ENCODE peak calls at places on chromosome 5, in ten cellular contexts. Q is uterus, C is prostate gland, U is lower leg skin, Y is stomach, E is heart left ventricle, P is gastrocnemius medialis, S is HCT116, N is erythroblast, D is tibial nerve. X is an unnamed sample.

GRCh38 chr5:78553991-78554390 is 94.6 kb downstream of the LHFPL2 start:
- DNase-seq in Y (no peak), U (no peak), D (no peak), N (no peak), S (no peak), C (no peak), Q (no peak), E (no peak), P (no peak), X (no peak)

GRCh38 chr5:41788800-41789395 is 81.3 kb downstream of the OXCT1 start:
- DNase-seq in C (no peak), D (no peak), U (no peak), E (no peak), P (no peak), S (no peak), Y (no peak), N (no peak), Q (no peak), X (peak)

GRCh38 chr5:58245479-58245845 is 214.4 kb downstream of the PLK2 start:
- DNase-seq in Y (no peak), Q (peak), S (no peak), D (no peak), C (no peak), U (no peak), P (no peak), E (peak), N (no peak), X (peak)

GRCh38 chr5:14060218-14060617 is 82.9 kb upstream of the TRIO start:
- DNase-seq in C (no peak), S (no peak), E (no peak), Y (no peak), P (no peak), N (no peak), U (no peak), D (no peak), Q (no peak), X (no peak)

GRCh38 chr5:169147542-169147941 is 153.4 kb downstream of the SLIT3 start:
- DNase-seq in C (no peak), U (no peak), E (no peak), P (no peak), S (no peak), N (no peak), Y (no peak), Q (no peak), D (no peak), X (no peak)

GRCh38 chr5:14445581-14446290 is 135.9 kb upstream of the OTULINL start:
- DNase-seq in E (no peak), C (no peak), U (peak), D (peak), P (no peak), S (no peak), Y (no peak), Q (peak), N (no peak), X (peak)

GRCh38 chr5:62627901-62628300 is 49.3 kb downstream of the LRRC70 start:
- DNase-seq in P (no peak), Q (no peak), U (no peak), D (no peak), C (no peak), E (no peak), S (no peak), N (no peak), Y (no peak), X (no peak)

GRCh38 chr5:123543438-123543837 is 31.5 kb downstream of the CSNK1G3 start:
- DNase-seq in Y (no peak), Q (no peak), N (no peak), S (no peak), P (no peak), C (no peak), U (no peak), D (no peak), E (no peak), X (no peak)

GRCh38 chr5:66145737-66146136 is 1.6 kb downstream of the SREK1 start:
- DNase-seq in D (no peak), Y (no peak), S (no peak), N (no peak), C (no peak), U (no peak), E (no peak), Q (no peak), P (no peak), X (no peak)

GRCh38 chr5:179387151-179388110 is 42.2 kb upstream of the ADAMTS2 start:
- DNase-seq in D (no peak), Q (no peak), U (peak), P (no peak), Y (no peak), S (no peak), N (no peak), E (no peak), C (no peak), X (no peak)

GRCh38 chr5:177419045-177419444 is 7.4 kb upstream of the GRK6 start:
- DNase-seq in E (no peak), Y (no peak), D (no peak), N (no peak), Q (no peak), S (no peak), C (no peak), U (no peak), P (no peak), X (no peak)
- TF ChIP-seq POLR2A in E (no peak), Y (no peak), D (no peak), N (no peak), Q (no peak), S (no peak), C (no peak), U (no peak), P (no peak), X (no peak)

DNA sequence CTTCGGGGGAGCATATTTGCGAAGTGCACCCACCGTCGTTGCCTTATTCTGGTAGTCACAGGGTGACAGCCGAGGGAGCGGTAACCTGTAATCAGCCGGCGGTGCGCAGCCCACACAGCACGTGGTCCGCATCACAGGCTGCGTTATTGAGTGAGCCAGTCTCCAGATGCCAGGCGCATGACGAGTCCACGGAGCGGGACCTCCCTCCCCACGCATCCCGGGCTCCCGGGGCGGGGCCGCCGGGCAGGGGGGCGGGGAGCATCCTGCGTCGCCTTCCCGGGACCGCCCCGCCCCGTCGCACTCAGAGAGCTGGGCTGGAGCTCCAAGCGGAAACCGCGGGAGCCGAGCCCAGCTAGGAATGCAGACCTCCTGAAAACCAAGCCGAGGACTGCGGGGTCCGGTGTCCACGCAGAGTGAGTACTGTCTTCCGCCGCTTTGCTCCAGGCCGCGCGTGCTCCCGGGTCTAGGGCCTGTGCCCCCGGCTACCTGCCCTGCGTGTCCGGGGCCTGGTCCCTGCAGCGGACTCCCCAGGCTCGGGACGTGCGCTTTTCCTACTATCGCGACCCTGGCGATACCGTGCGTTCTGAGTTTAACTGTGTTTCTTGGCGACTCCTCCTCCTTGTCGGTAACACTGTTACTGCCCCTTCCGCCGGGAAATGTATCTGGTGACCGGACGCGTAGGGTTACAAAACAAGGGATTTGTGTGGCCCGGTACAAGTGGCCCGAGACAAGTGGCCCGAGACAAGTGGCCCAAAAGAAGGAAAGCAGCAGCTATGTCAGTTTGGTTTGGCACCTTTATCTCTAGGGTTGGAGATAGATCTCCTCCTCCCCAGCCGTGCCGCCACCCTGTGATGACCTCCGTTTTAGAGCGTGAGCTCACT is 40.6 kb downstream of the CAST start:
- DNase-seq in Q (peak), C (peak), U (peak), S (peak), E (peak), D (peak), P (peak), N (peak), Y (peak), X (peak)
- TF ChIP-seq POLR2A in Q (peak), C (peak), U (no peak), S (no peak), E (peak), D (peak), P (peak), N (peak), Y (peak), X (peak)

GRCh38 chr5:139403787-139404483 is at the start of gene SPATA24:
- DNase-seq in N (peak), E (peak), C (peak), P (peak), D (peak), S (peak), Y (peak), U (peak), Q (peak), X (peak)
- TF ChIP-seq POLR2A in N (peak), E (no peak), C (peak), P (peak), D (no peak), S (no peak), Y (no peak), U (no peak), Q (peak), X (peak)

GRCh38 chr5:10308844-10309243 is 1.1 kb upstream of the CMBL start:
- DNase-seq in C (no peak), Y (no peak), S (no peak), E (no peak), U (no peak), Q (no peak), P (no peak), N (no peak), D (no peak), X (no peak)

GRCh38 chr5:10304932-10305331 is 2.8 kb downstream of the CMBL start:
- DNase-seq in N (peak), D (no peak), P (peak), C (no peak), U (no peak), S (no peak), Y (no peak), E (no peak), Q (no peak), X (no peak)

GRCh38 chr5:10306806-10307205 is 896 bp downstream of the CMBL start:
- DNase-seq in U (no peak), Y (no peak), S (no peak), P (peak), Q (no peak), D (no peak), E (no peak), N (no peak), C (no peak), X (no peak)

GRCh38 chr5:10306114-10306513 is 1.6 kb downstream of the CMBL start:
- DNase-seq in D (no peak), P (no peak), E (no peak), N (no peak), Q (no peak), C (no peak), Y (no peak), U (no peak), S (no peak), X (no peak)

GRCh38 chr5:10307206-10308148 is at the start of gene CMBL:
- DNase-seq in U (no peak), Y (no peak), S (peak), E (peak), Q (peak), D (no peak), N (peak), P (peak), C (peak), X (peak)
- TF ChIP-seq POLR2A in U (no peak), Y (no peak), S (peak), E (no peak), Q (peak), D (no peak), N (no peak), P (no peak), C (peak), X (peak)

DNA sequence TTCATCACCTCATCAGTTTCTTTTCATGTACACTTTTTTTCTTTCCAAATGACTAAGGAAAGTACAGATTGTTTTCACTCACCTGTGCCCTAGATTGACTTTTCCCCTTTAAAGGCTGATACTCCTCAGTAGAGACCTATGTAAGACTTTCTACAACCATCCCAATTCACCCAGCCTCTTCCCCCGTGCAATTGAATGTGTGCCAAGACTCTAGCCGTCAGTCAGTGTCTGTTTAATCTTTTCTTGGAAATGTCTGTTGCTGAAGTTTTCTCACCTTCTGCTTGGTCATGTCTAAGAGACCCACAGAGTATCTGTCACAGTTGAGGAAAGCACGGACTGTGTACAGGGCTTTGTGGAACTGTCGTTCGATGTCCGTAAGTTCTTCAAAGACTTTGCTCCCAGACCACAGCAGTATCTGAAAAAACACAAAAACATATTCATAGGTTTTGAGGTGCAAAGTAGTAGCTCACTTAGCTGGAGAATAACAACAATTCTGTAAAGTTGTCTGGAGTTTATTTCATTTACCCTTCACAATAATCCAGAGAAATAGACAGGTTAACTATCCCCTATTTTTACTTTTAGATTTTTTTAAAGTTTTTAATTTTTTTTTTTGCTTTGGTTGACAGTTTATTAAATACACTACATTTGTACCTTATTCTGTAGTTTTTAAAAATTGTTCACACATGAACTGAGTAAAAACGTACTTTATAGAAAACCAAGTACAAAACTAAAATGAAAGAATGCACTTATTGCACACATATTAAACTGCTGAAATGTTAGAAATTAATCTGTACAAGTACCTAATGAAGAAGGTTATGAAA is 13.6 kb downstream of the PDE6A start:
- DNase-seq in P (no peak), N (peak), U (no peak), C (no peak), Q (no peak), S (no peak), Y (no peak), E (no peak), D (no peak), X (no peak)
- TF ChIP-seq POLR2A in P (no peak), N (peak), U (no peak), C (no peak), Q (no peak), S (no peak), Y (no peak), E (no peak), D (no peak), X (no peak)

X was measured in endothelial cell of umbilical vein.